ENCODE peak calls at places on chromosomes 16 and 17, in six cellular contexts. T is CD8-positive, alpha-beta T cell; G is AG04450; S is HEK293T; O is stimulated activated CD8-positive, alpha-beta memory T cell treated with anti-CD3 and anti-CD28 coated beads, Interleukin-7, amount 100 ng/mL, for 48 hours; X is esophagus squamous epithelium. U is an unnamed sample.

GRCh38 chr17:10349403-10349802 is 23.4 kb downstream of the MYH13 start:
- DNase-seq in T (no peak), G (no peak), S (peak; percentile 19), O (no peak), X (no peak), U (no peak)

GRCh38 chr16:50820225-50820624 is 78.3 kb downstream of the CYLD start:
- DNase-seq in T (no peak), G (no peak), S (no peak), O (no peak), X (no peak), U (no peak)

GRCh38 chr16:10655415-10655977 is 39.2 kb downstream of the TEKT5 start:
- DNase-seq in T (no peak), G (no peak), S (no peak), O (no peak), X (no peak), U (no peak)

GRCh38 chr17:28968269-28968913 is 17.1 kb upstream of the PHF12 start:
- DNase-seq in T (no peak), G (no peak), S (no peak), O (no peak), X (no peak), U (no peak)

GRCh38 chr16:73126453-73126853 is 78.5 kb upstream of the ZFHX3 start:
- DNase-seq in T (no peak), G (no peak), S (no peak), O (no peak), X (no peak), U (peak; percentile 65)

GRCh38 chr16:79261461-79261860 is 339.1 kb downstream of the MAF start:
- DNase-seq in T (no peak), G (no peak), S (peak; percentile 58), O (no peak), X (no peak), U (no peak)

GRCh38 chr16:19748389-19749110 is 30.5 kb downstream of the IQCK start:
- DNase-seq in T (no peak), G (no peak), S (no peak), O (no peak), X (no peak), U (no peak)

GRCh38 chr17:74738051-74738996 is 1.3 kb downstream of the RAB37 start:
- DNase-seq in T (peak; percentile 84), G (no peak), S (no peak), O (peak; percentile 82), X (no peak), U (no peak)

GRCh38 chr17:27390540-27390939 is 65.7 kb upstream of the KSR1 start:
- DNase-seq in T (no peak), G (no peak), S (no peak), O (no peak), X (no peak), U (no peak)

GRCh38 chr17:57909548-57909947 is 45.7 kb downstream of the CUEDC1 start:
- DNase-seq in T (no peak), G (no peak), S (no peak), O (no peak), X (no peak), U (no peak)

GRCh38 chr17:49390548-49391324 is 23.9 kb downstream of the PHB1 start:
- DNase-seq in T (no peak), G (no peak), S (no peak), O (no peak), X (no peak), U (no peak)

GRCh38 chr17:35540589-35541404 is 3.3 kb upstream of the SLFN12L start:
- DNase-seq in T (peak; percentile 21), G (no peak), S (no peak), O (no peak), X (peak; percentile 16), U (no peak)

GRCh38 chr17:77716289-77716929 is 242.1 kb upstream of the TNRC6C start:
- DNase-seq in T (no peak), G (no peak), S (no peak), O (no peak), X (no peak), U (no peak)

GRCh38 chr17:73062726-73063125 is 29.8 kb downstream of the SLC39A11 start:
- DNase-seq in T (no peak), G (no peak), S (no peak), O (no peak), X (no peak), U (no peak)

GRCh38 chr16:17691621-17692231 is 221.0 kb upstream of the XYLT1 start:
- DNase-seq in T (no peak), G (no peak), S (no peak), O (no peak), X (no peak), U (no peak)

GRCh38 chr17:7314719-7315569 is at the start of gene GPS2:
- DNase-seq in T (peak; percentile 96), G (no peak), S (peak; percentile 92), O (peak; percentile 86), X (peak; percentile 67), U (peak; percentile 26)

GRCh38 chr17:49878931-49879330 is 31.1 kb upstream of the TAC4 start:
- DNase-seq in T (no peak), G (no peak), S (no peak), O (no peak), X (no peak), U (no peak)

GRCh38 chr16:57536306-57537193 is at the start of gene CCDC102A:
- DNase-seq in T (no peak), G (no peak), S (peak; percentile 67), O (no peak), X (no peak), U (no peak)

GRCh38 chr17:50943575-50943933 is 77.4 kb upstream of the TOB1 start:
- DNase-seq in T (no peak), G (no peak), S (no peak), O (no peak), X (no peak), U (no peak)

GRCh38 chr16:87145181-87146176 is 171.7 kb downstream of the C16orf95 start:
- DNase-seq in T (no peak), G (no peak), S (no peak), O (no peak), X (no peak), U (no peak)

GRCh38 chr16:4200000-4200780 is 41.7 kb downstream of the SRL start:
- DNase-seq in T (no peak), G (peak; percentile 36), S (peak; percentile 56), O (peak; percentile 18), X (no peak), U (no peak)

GRCh38 chr16:29765167-29766032 is 12.7 kb upstream of the ZG16 start:
- DNase-seq in T (no peak), G (no peak), S (no peak), O (no peak), X (no peak), U (no peak)

GRCh38 chr17:33674685-33675084 is 381.6 kb upstream of the ASIC2 start:
- DNase-seq in T (peak; percentile 18), G (peak; percentile 2), S (peak; percentile 51), O (peak; percentile 23), X (no peak), U (peak; percentile 10)

GRCh38 chr16:70480127-70481105 is 26.0 kb downstream of the FCSK start:
- DNase-seq in T (no peak), G (no peak), S (no peak), O (no peak), X (no peak), U (no peak)

GRCh38 chr16:14020141-14020540 is 51.0 kb upstream of the MRTFB start:
- DNase-seq in T (no peak), G (no peak), S (no peak), O (no peak), X (no peak), U (no peak)

GRCh38 chr17:4771519-4772234 is at the start of gene TM4SF5:
- DNase-seq in T (no peak), G (no peak), S (no peak), O (no peak), X (no peak), U (no peak)

GRCh38 chr17:31579265-31579664 is 187.8 kb downstream of the RAB11FIP4 start:
- DNase-seq in T (no peak), G (no peak), S (no peak), O (no peak), X (no peak), U (no peak)

GRCh38 chr16:48592839-48593429 is 17.0 kb downstream of the N4BP1 start:
- DNase-seq in T (no peak), G (no peak), S (no peak), O (no peak), X (no peak), U (no peak)

GRCh38 chr16:19118938-19119431 is 5.2 kb downstream of the ITPRIPL2 start:
- DNase-seq in T (no peak), G (peak; percentile 78), S (no peak), O (peak; percentile 48), X (no peak), U (peak; percentile 82)

U was measured in non-pigmented ciliary epithelial cell.